ENCODE peak calls at places on chromosomes 2 and 18, in nine cellular contexts. C is WERI-Rb-1; N is cardiac fibroblast; V is mucosa of descending colon; P is CD8-positive, alpha-beta T cell; H is BJ; L is adrenal gland; W is lower lobe of right lung; S is fibroblast of mammary gland. B is an unnamed sample.
A peak's percentile ranks its signal among the peaks of the same experiment; 100 is the strongest.

GRCh38 chr2:222272446-222273035 is 26.3 kb downstream of the PAX3 start:
- DNase-seq in C (no peak), N (no peak), V (no peak), P (no peak), H (no peak), L (no peak), W (no peak), S (no peak), B (no peak)

GRCh38 chr2:70515938-70516337 is 37.7 kb downstream of the TGFA start:
- DNase-seq in C (no peak), N (no peak), V (no peak), P (no peak), H (no peak), L (no peak), W (peak; percentile 59), S (no peak), B (no peak)

GRCh38 chr18:48914581-48915251 is 36.0 kb downstream of the SMAD7 start:
- DNase-seq in C (no peak), N (no peak), V (no peak), P (no peak), H (no peak), L (no peak), W (no peak), S (no peak), B (no peak)

GRCh38 chr18:1037766-1038165 is 133.1 kb downstream of the ADCYAP1 start:
- DNase-seq in C (no peak), N (no peak), V (no peak), P (no peak), H (no peak), L (no peak), W (no peak), S (no peak), B (no peak)

GRCh38 chr2:171999125-171999524 is 628 bp upstream of the METAP1D start:
- DNase-seq in C (no peak), N (no peak), V (no peak), P (no peak), H (no peak), L (no peak), W (no peak), S (peak; percentile 8), B (no peak)

GRCh38 chr2:70089946-70090523 is 2.8 kb downstream of the PCBP1 start:
- DNase-seq in C (no peak), N (no peak), V (no peak), P (no peak), H (no peak), L (no peak), W (no peak), S (no peak), B (no peak)

GRCh38 chr2:200747668-200748618 is 63.8 kb upstream of the BZW1 start:
- DNase-seq in C (peak; percentile 63), N (peak; percentile 83), V (no peak), P (no peak), H (peak; percentile 63), L (peak; percentile 77), W (no peak), S (peak; percentile 93), B (peak; percentile 85)

GRCh38 chr2:173955004-173955403 is 10.2 kb downstream of the SP3 start:
- DNase-seq in C (no peak), N (no peak), V (no peak), P (no peak), H (no peak), L (no peak), W (no peak), S (no peak), B (no peak)

GRCh38 chr2:176173679-176174381 is 14.6 kb upstream of the HOXD1 start:
- DNase-seq in C (no peak), N (no peak), V (no peak), P (no peak), H (no peak), L (no peak), W (no peak), S (no peak), B (no peak)

GRCh38 chr2:108623616-108624015 is 89.3 kb downstream of the LIMS1 start:
- DNase-seq in C (no peak), N (peak; percentile 29), V (no peak), P (no peak), H (no peak), L (no peak), W (no peak), S (no peak), B (no peak)

GRCh38 chr18:22342625-22343024 is 75.1 kb downstream of the CTAGE1 start:
- DNase-seq in C (no peak), N (peak; percentile 54), V (peak; percentile 67), P (no peak), H (no peak), L (peak; percentile 89), W (peak; percentile 81), S (peak; percentile 59), B (no peak)

GRCh38 chr2:150141241-150142001 is 346.0 kb downstream of the RND3 start:
- DNase-seq in C (no peak), N (no peak), V (no peak), P (no peak), H (no peak), L (no peak), W (no peak), S (no peak), B (no peak)

GRCh38 chr2:128306931-128307460 is 11.7 kb downstream of the HS6ST1 start:
- DNase-seq in C (peak; percentile 9), N (no peak), V (peak; percentile 24), P (no peak), H (no peak), L (peak; percentile 15), W (peak; percentile 33), S (no peak), B (no peak)

GRCh38 chr2:105734762-105735538 is 9.8 kb upstream of the NCK2 start:
- DNase-seq in C (no peak), N (peak; percentile 71), V (no peak), P (peak; percentile 29), H (peak; percentile 30), L (no peak), W (no peak), S (peak; percentile 71), B (no peak)

GRCh38 chr2:105738658-105739051 is 6.1 kb upstream of the NCK2 start:
- DNase-seq in C (no peak), N (no peak), V (no peak), P (peak; percentile 1), H (no peak), L (no peak), W (no peak), S (no peak), B (no peak)

GRCh38 chr2:105732955-105733607 is 11.6 kb upstream of the NCK2 start:
- DNase-seq in C (no peak), N (no peak), V (no peak), P (peak; percentile 43), H (no peak), L (no peak), W (no peak), S (no peak), B (no peak)

GRCh38 chr2:105737980-105738657 is 6.6 kb upstream of the NCK2 start:
- DNase-seq in C (no peak), N (no peak), V (no peak), P (peak; percentile 51), H (no peak), L (no peak), W (no peak), S (no peak), B (no peak)

DNA sequence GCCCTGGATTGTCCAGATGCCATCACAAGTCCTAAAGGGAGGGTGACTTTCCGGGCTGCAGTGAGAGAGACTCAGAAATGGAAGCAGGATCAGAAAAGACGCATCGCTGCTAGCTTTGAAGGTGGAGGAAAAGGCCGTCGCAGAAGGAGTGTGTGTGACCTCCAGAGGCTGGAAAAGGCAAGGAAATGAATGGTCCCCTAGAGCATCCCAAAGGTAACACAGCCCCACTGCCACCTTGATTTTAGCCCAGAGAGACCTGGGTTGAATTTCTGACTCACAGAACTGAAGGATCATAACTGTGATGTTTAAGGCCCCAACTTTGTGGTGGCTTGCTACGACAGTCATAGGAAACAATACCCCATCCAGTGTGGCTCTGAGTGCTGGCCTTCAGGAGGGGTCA is 8.6 kb upstream of the NCK2 start:
- DNase-seq in C (no peak), N (no peak), V (no peak), P (peak; percentile 34), H (no peak), L (no peak), W (no peak), S (no peak), B (no peak)
- TF ChIP-seq CTCF in C (peak; percentile 11), N (no peak), V (no peak), P (no peak), H (no peak), L (no peak), W (no peak), S (no peak), B (no peak)

GRCh38 chr2:117771969-117772630 is 42.4 kb upstream of the DDX18 start:
- DNase-seq in C (peak; percentile 11), N (peak; percentile 40), V (no peak), P (no peak), H (no peak), L (no peak), W (no peak), S (peak; percentile 44), B (no peak)
- TF ChIP-seq CTCF in C (no peak), N (peak; percentile 25), V (no peak), P (no peak), H (peak; percentile 47), L (peak; percentile 21), W (peak; percentile 36), S (peak; percentile 35), B (peak; percentile 48)

DNA sequence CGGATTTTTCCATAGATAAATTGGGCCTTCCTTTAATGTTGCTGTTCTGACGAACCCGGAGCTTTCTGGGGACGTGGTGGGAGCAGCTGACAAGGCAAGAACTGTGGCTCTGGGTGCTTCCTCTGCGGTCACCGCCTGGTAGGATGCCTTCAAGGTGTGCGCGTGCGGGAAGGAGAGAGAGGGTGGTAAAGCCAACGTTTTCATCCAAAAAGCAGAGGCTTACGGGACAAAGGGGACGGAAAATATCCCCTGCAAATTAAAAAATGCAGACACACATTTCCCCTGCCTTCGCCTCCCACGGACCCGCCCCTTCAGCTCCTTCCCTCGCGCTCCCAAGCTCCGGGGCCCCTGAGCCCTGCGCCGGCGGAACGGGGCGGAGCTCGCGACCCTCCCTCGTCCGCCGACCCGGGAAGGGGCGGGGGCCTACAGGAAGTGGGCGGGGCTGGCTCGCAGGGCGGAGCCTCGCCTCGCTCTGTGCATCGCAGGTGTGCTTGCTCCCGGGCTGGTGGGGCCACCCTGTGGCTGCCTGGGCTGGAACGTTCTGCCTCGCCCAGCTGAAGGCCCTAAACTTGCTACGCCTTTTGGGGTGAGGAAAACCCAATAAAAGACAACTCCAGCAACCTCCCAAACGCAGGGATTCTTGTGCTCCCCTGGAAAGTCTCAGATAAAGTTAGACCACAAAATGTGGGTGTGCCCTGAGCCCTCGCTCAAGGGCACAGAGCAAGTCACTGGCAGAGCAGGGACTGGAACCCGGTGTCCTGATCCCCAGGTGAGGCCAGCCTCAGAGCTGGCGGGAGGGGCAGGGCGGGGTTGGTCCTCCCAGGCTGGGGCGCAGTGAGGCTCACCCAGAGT is 25.4 kb upstream of the SLC66A3 start:
- DNase-seq in C (peak; percentile 87), N (peak; percentile 27), V (peak; percentile 92), P (peak; percentile 90), H (no peak), L (no peak), W (peak; percentile 82), S (no peak), B (no peak)
- TF ChIP-seq CTCF in C (peak; percentile 81), N (no peak), V (no peak), P (peak; percentile 36), H (peak; percentile 27), L (peak; percentile 35), W (peak; percentile 33), S (no peak), B (peak; percentile 15)

GRCh38 chr2:16525265-16525887 is 140.3 kb downstream of the CYRIA start:
- DNase-seq in C (peak; percentile 88), N (peak; percentile 2), V (no peak), P (no peak), H (no peak), L (no peak), W (no peak), S (peak; percentile 10), B (no peak)
- TF ChIP-seq CTCF in C (peak; percentile 82), N (peak; percentile 42), V (no peak), P (no peak), H (no peak), L (peak; percentile 47), W (peak; percentile 53), S (peak; percentile 44), B (peak; percentile 24)

GRCh38 chr2:84022810-84023431 is 436.2 kb downstream of the SUCLG1 start:
- DNase-seq in C (peak; percentile 39), N (peak; percentile 57), V (no peak), P (no peak), H (peak; percentile 1), L (peak; percentile 25), W (no peak), S (peak; percentile 47), B (peak; percentile 16)
- TF ChIP-seq CTCF in C (peak; percentile 62), N (peak; percentile 47), V (peak; percentile 21), P (peak; percentile 47), H (peak; percentile 74), L (peak; percentile 62), W (peak; percentile 59), S (peak; percentile 63), B (peak; percentile 81)